ENCODE peak calls at places on chromosome 4, in five cellular contexts. E is RWPE2, N is DND-41, D is astrocyte, Y is ureter. U is an unnamed sample.

GRCh38 chr4:98816816-98817215 is 112.1 kb downstream of the EIF4E start:
- DNase-seq in E (no peak), N (no peak), D (no peak), Y (no peak), U (no peak)

GRCh38 chr4:136036744-136037143 is 1495.5 kb downstream of the PCDH18 start:
- DNase-seq in E (no peak), N (no peak), D (peak), Y (no peak), U (no peak)

GRCh38 chr4:92091335-92091734 is 212.4 kb upstream of the GRID2 start:
- DNase-seq in E (no peak), N (no peak), D (no peak), Y (no peak), U (no peak)

GRCh38 chr4:24764305-24764704 is 31.1 kb upstream of the SOD3 start:
- DNase-seq in E (no peak), N (no peak), D (no peak), Y (no peak), U (no peak)

GRCh38 chr4:80831383-80832361 is 198.8 kb upstream of the BMP3 start:
- DNase-seq in E (no peak), N (no peak), D (peak), Y (no peak), U (no peak)

GRCh38 chr4:73723029-73723428 is 17.3 kb upstream of the CXCL8 start:
- DNase-seq in E (no peak), N (no peak), D (peak), Y (no peak), U (no peak)

GRCh38 chr4:164440196-164440595 is 313.7 kb upstream of the SMIM31 start:
- DNase-seq in E (no peak), N (no peak), D (peak), Y (no peak), U (no peak)

GRCh38 chr4:89029591-89029990 is 27.4 kb downstream of the FAM13A start:
- DNase-seq in E (no peak), N (no peak), D (no peak), Y (no peak), U (no peak)

GRCh38 chr4:151808120-151808529 is 47.3 kb upstream of the GATB start:
- DNase-seq in E (no peak), N (no peak), D (peak), Y (no peak), U (no peak)

GRCh38 chr4:95500361-95500760 is 48.4 kb downstream of the UNC5C start:
- DNase-seq in E (no peak), N (no peak), D (no peak), Y (no peak), U (no peak)

GRCh38 chr4:6319530-6320150 is 50.0 kb downstream of the WFS1 start:
- DNase-seq in E (no peak), N (no peak), D (no peak), Y (no peak), U (no peak)

GRCh38 chr4:4974727-4975126 is 44.5 kb downstream of the CYTL1 start:
- DNase-seq in E (no peak), N (no peak), D (no peak), Y (no peak), U (no peak)

GRCh38 chr4:150982557-150983233 is 32.4 kb downstream of the LRBA start:
- DNase-seq in E (no peak), N (no peak), D (peak), Y (no peak), U (no peak)

GRCh38 chr4:106421441-106422296 is 53.1 kb upstream of the GIMD1 start:
- DNase-seq in E (no peak), N (no peak), D (peak), Y (no peak), U (no peak)

GRCh38 chr4:38745881-38746280 is 36.9 kb downstream of the TLR10 start:
- DNase-seq in E (no peak), N (no peak), D (no peak), Y (no peak), U (no peak)

GRCh38 chr4:154314248-154314647 is 177.4 kb downstream of the DCHS2 start:
- DNase-seq in E (no peak), N (no peak), D (peak), Y (no peak), U (no peak)

U was measured in GM06990.